ENCODE peak calls at places on chromosomes 2 and 18, in seven cellular contexts. S, T, P, D, U, O and C are unnamed samples.

GRCh38 chr2:175027755-175028154 is 22.6 kb upstream of the CHN1 start:
- DNase-seq in S (no peak), P (no peak), T (no peak), O (no peak), U (no peak), D (no peak), C (no peak)

GRCh38 chr2:44706584-44707553 is 234.6 kb upstream of the SIX3 start:
- DNase-seq in P (no peak), U (no peak), O (no peak), S (no peak), D (no peak), T (no peak), C (no peak)

GRCh38 chr18:58223717-58224424 is 179.8 kb downstream of the NEDD4L start:
- DNase-seq in O (no peak), P (peak), S (no peak), D (no peak), U (no peak), T (no peak), C (peak)

GRCh38 chr2:71974846-71975245 is 172.8 kb downstream of the CYP26B1 start:
- DNase-seq in O (no peak), U (no peak), S (no peak), T (no peak), D (no peak), P (no peak), C (no peak)

GRCh38 chr2:233996436-233996835 is 54.1 kb upstream of the SPP2 start:
- DNase-seq in O (no peak), P (no peak), S (no peak), D (no peak), U (no peak), T (no peak), C (no peak)

GRCh38 chr2:29502452-29502851 is 387.2 kb downstream of the CLIP4 start:
- DNase-seq in D (no peak), T (no peak), O (no peak), P (no peak), S (no peak), U (no peak), C (no peak)

GRCh38 chr18:35178260-35178659 is 62.6 kb upstream of the ZNF397 start:
- DNase-seq in T (no peak), S (no peak), O (no peak), U (no peak), P (peak), D (no peak), C (peak)

GRCh38 chr18:26561769-26562168 is 13.4 kb upstream of the KCTD1 start:
- DNase-seq in U (no peak), T (no peak), O (no peak), S (no peak), P (no peak), D (no peak), C (no peak)

GRCh38 chr2:54572262-54572635 is 116.1 kb downstream of the SPTBN1 start:
- DNase-seq in O (no peak), S (no peak), T (no peak), P (no peak), U (no peak), D (no peak), C (peak)

GRCh38 chr2:232388324-232388891 is 9.9 kb downstream of the ALPP start:
- DNase-seq in P (no peak), S (no peak), T (no peak), U (no peak), O (no peak), D (no peak), C (no peak)

GRCh38 chr18:3692691-3693090 is 242.7 kb downstream of the TGIF1 start:
- DNase-seq in U (no peak), S (no peak), O (no peak), P (no peak), T (no peak), D (no peak), C (no peak)

GRCh38 chr2:129619471-129619870 is 360.0 kb upstream of the RAB6C start:
- DNase-seq in S (peak), P (no peak), U (no peak), D (no peak), T (no peak), O (no peak), C (no peak)

GRCh38 chr2:78992451-78992806 is 33.1 kb upstream of the REG3G start:
- DNase-seq in O (no peak), U (no peak), D (peak), P (no peak), S (peak), T (no peak), C (no peak)

GRCh38 chr18:2656237-2657042 is 914 bp downstream of the SMCHD1 start:
- DNase-seq in T (no peak), P (no peak), S (peak), O (no peak), U (peak), D (peak), C (peak)

GRCh38 chr18:7723558-7723957 is 156.4 kb downstream of the PTPRM start:
- DNase-seq in T (no peak), P (no peak), D (no peak), S (no peak), U (no peak), O (no peak), C (no peak)

GRCh38 chr2:120892967-120893667 is 157.4 kb downstream of the GLI2 start:
- DNase-seq in S (no peak), T (no peak), P (no peak), D (no peak), U (no peak), O (no peak), C (peak)